ENCODE peak calls at places on chromosomes 13 and 19, in six cellular contexts. One of them, this sample, is unnamed.
A peak's percentile ranks its signal among the peaks of the same experiment; 100 is the strongest.

GRCh38 chr19:48719263-48720171 is at the start of gene MAMSTR:
- DNase-seq in fibroblast of lung: no peak
- DNase-seq in AG04450: no peak
- DNase-seq in keratinocyte: no peak
- DNase-seq in cardiac fibroblast: no peak
- DNase-seq in PC-9: no peak
- DNase-seq in this sample: no peak

GRCh38 chr19:35294328-35294727 is 2.4 kb downstream of the MAG start:
- DNase-seq in keratinocyte: no peak
- DNase-seq in AG04450: no peak
- DNase-seq in PC-9: no peak
- DNase-seq in cardiac fibroblast: peak; percentile 9
- DNase-seq in fibroblast of lung: no peak
- DNase-seq in this sample: no peak

GRCh38 chr13:90926459-90926858 is 421.0 kb upstream of the MIR17HG start:
- DNase-seq in PC-9: no peak
- DNase-seq in fibroblast of lung: peak; percentile 42
- DNase-seq in AG04450: no peak
- DNase-seq in cardiac fibroblast: no peak
- DNase-seq in keratinocyte: no peak
- DNase-seq in this sample: no peak

GRCh38 chr19:16023558-16023915 is 52.8 kb upstream of the TPM4 start:
- DNase-seq in PC-9: no peak
- DNase-seq in cardiac fibroblast: no peak
- DNase-seq in fibroblast of lung: no peak
- DNase-seq in keratinocyte: no peak
- DNase-seq in AG04450: no peak
- DNase-seq in this sample: no peak

GRCh38 chr13:79128158-79128557 is 277.9 kb downstream of the RBM26 start:
- DNase-seq in keratinocyte: peak; percentile 9
- DNase-seq in cardiac fibroblast: peak; percentile 74
- DNase-seq in fibroblast of lung: peak; percentile 74
- DNase-seq in AG04450: no peak
- DNase-seq in PC-9: peak; percentile 60
- DNase-seq in this sample: peak; percentile 10

GRCh38 chr19:44212865-44213346 is 574 bp downstream of the ZNF227 start:
- DNase-seq in PC-9: peak; percentile 30
- DNase-seq in AG04450: no peak
- DNase-seq in cardiac fibroblast: peak; percentile 46
- DNase-seq in keratinocyte: no peak
- DNase-seq in fibroblast of lung: peak; percentile 51
- DNase-seq in this sample: peak; percentile 3

GRCh38 chr13:110831437-110832204 is 83.2 kb downstream of the ANKRD10 start:
- DNase-seq in keratinocyte: no peak
- DNase-seq in cardiac fibroblast: no peak
- DNase-seq in fibroblast of lung: no peak
- DNase-seq in PC-9: no peak
- DNase-seq in AG04450: no peak
- DNase-seq in this sample: no peak

GRCh38 chr13:61765181-61765742 is 349.6 kb upstream of the PCDH20 start:
- DNase-seq in keratinocyte: no peak
- DNase-seq in PC-9: no peak
- DNase-seq in fibroblast of lung: no peak
- DNase-seq in cardiac fibroblast: no peak
- DNase-seq in AG04450: no peak
- DNase-seq in this sample: no peak

GRCh38 chr13:110006304-110006703 is 219.9 kb upstream of the IRS2 start:
- DNase-seq in keratinocyte: peak; percentile 46
- DNase-seq in cardiac fibroblast: peak; percentile 88
- DNase-seq in fibroblast of lung: peak; percentile 87
- DNase-seq in PC-9: peak; percentile 95
- DNase-seq in AG04450: no peak
- DNase-seq in this sample: peak; percentile 58

GRCh38 chr13:44620057-44620456 is 43.9 kb upstream of the TSC22D1 start:
- DNase-seq in PC-9: no peak
- DNase-seq in AG04450: no peak
- DNase-seq in fibroblast of lung: peak; percentile 69
- DNase-seq in keratinocyte: peak; percentile 4
- DNase-seq in cardiac fibroblast: peak; percentile 41
- DNase-seq in this sample: peak; percentile 68

GRCh38 chr19:40714519-40715299 is 2.0 kb downstream of the COQ8B start:
- DNase-seq in keratinocyte: peak; percentile 75
- DNase-seq in AG04450: peak; percentile 81
- DNase-seq in cardiac fibroblast: peak; percentile 91
- DNase-seq in fibroblast of lung: peak; percentile 90
- DNase-seq in PC-9: peak; percentile 82
- DNase-seq in this sample: peak; percentile 90
- TF ChIP-seq CTCF in keratinocyte: no peak
- TF ChIP-seq CTCF in AG04450: no peak
- TF ChIP-seq CTCF in cardiac fibroblast: no peak
- TF ChIP-seq CTCF in fibroblast of lung: no peak
- TF ChIP-seq CTCF in PC-9: no peak
- TF ChIP-seq CTCF in this sample: no peak

DNA sequence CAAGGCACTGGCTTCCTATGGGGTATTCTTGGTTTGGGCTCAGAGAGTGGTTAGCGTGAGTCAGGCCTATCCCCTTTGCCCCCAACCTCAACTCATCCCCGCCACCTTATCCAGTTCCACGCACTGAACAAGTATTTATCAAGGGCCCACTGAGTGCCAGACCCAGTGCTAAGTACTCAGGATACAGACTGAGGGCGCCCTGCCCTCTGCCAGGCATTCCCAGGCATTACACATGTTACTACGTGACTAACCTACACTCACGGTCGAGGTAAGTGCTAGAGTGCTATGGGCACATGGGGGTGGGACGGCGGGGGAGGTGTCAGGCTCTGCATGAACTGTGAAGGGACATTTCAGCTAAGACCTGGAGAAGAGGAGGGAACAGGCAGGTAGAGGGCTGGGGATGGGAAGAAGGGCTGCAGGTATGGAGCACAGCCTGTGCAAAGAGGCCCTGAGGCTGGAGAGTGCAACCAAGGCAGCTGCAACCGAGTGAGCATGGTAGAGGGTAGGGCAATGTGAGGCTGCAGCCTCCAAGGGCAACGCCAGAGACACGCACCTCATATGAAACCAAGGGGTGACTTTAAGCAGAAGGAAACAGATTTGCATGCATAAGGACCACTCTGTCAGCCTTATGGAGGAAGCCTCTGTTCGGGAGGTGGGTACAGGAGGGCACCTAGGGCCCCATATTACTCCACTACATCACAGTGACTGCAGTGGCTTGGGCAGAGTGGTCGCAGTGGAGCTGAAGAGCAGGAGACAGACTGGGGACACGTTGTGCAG is 22.5 kb downstream of the DHRS12 start:
- DNase-seq in PC-9: no peak
- DNase-seq in AG04450: no peak
- DNase-seq in keratinocyte: no peak
- DNase-seq in fibroblast of lung: peak; percentile 31
- DNase-seq in cardiac fibroblast: peak; percentile 46
- DNase-seq in this sample: no peak
- TF ChIP-seq CTCF in PC-9: peak; percentile 54
- TF ChIP-seq CTCF in AG04450: peak; percentile 39
- TF ChIP-seq CTCF in keratinocyte: peak; percentile 89
- TF ChIP-seq CTCF in fibroblast of lung: no peak
- TF ChIP-seq CTCF in cardiac fibroblast: peak; percentile 31
- TF ChIP-seq CTCF in this sample: peak; percentile 69

GRCh38 chr19:51798127-51798526 is 3.2 kb downstream of the FPR3 start:
- DNase-seq in PC-9: no peak
- DNase-seq in cardiac fibroblast: no peak
- DNase-seq in fibroblast of lung: no peak
- DNase-seq in AG04450: no peak
- DNase-seq in keratinocyte: no peak
- DNase-seq in this sample: no peak

GRCh38 chr19:51799998-51800848 is 5.3 kb downstream of the FPR3 start:
- DNase-seq in PC-9: no peak
- DNase-seq in fibroblast of lung: peak; percentile 68
- DNase-seq in AG04450: no peak
- DNase-seq in cardiac fibroblast: peak; percentile 75
- DNase-seq in keratinocyte: no peak
- DNase-seq in this sample: no peak

GRCh38 chr19:51800849-51801244 is 5.9 kb downstream of the FPR3 start:
- DNase-seq in keratinocyte: no peak
- DNase-seq in AG04450: no peak
- DNase-seq in fibroblast of lung: no peak
- DNase-seq in cardiac fibroblast: no peak
- DNase-seq in PC-9: no peak
- DNase-seq in this sample: no peak

GRCh38 chr19:51798958-51799310 is 4.0 kb downstream of the FPR3 start:
- DNase-seq in PC-9: no peak
- DNase-seq in keratinocyte: no peak
- DNase-seq in AG04450: no peak
- DNase-seq in cardiac fibroblast: no peak
- DNase-seq in fibroblast of lung: no peak
- DNase-seq in this sample: no peak

GRCh38 chr19:51799311-51799997 is 4.5 kb downstream of the FPR3 start:
- DNase-seq in keratinocyte: no peak
- DNase-seq in cardiac fibroblast: peak; percentile 98
- DNase-seq in AG04450: peak; percentile 76
- DNase-seq in fibroblast of lung: peak; percentile 97
- DNase-seq in PC-9: peak; percentile 60
- DNase-seq in this sample: peak; percentile 99
- TF ChIP-seq CTCF in keratinocyte: no peak
- TF ChIP-seq CTCF in cardiac fibroblast: no peak
- TF ChIP-seq CTCF in AG04450: no peak
- TF ChIP-seq CTCF in fibroblast of lung: no peak
- TF ChIP-seq CTCF in PC-9: no peak
- TF ChIP-seq CTCF in this sample: peak; percentile 53

GRCh38 chr13:40152904-40153303 is 497.4 kb downstream of the COG6 start:
- DNase-seq in AG04450: no peak
- DNase-seq in cardiac fibroblast: no peak
- DNase-seq in PC-9: no peak
- DNase-seq in fibroblast of lung: no peak
- DNase-seq in keratinocyte: no peak
- DNase-seq in this sample: no peak

GRCh38 chr13:40153516-40153915 is 498.1 kb downstream of the COG6 start:
- DNase-seq in keratinocyte: no peak
- DNase-seq in PC-9: no peak
- DNase-seq in fibroblast of lung: no peak
- DNase-seq in cardiac fibroblast: no peak
- DNase-seq in AG04450: no peak
- DNase-seq in this sample: no peak

GRCh38 chr13:40149611-40150283 is 494.3 kb downstream of the COG6 start:
- DNase-seq in fibroblast of lung: peak; percentile 91
- DNase-seq in AG04450: peak; percentile 21
- DNase-seq in PC-9: no peak
- DNase-seq in keratinocyte: no peak
- DNase-seq in cardiac fibroblast: peak; percentile 91
- DNase-seq in this sample: peak; percentile 57

GRCh38 chr13:40155176-40155575 is 499.7 kb downstream of the COG6 start:
- DNase-seq in cardiac fibroblast: no peak
- DNase-seq in keratinocyte: no peak
- DNase-seq in fibroblast of lung: no peak
- DNase-seq in AG04450: no peak
- DNase-seq in PC-9: no peak
- DNase-seq in this sample: no peak

DNA sequence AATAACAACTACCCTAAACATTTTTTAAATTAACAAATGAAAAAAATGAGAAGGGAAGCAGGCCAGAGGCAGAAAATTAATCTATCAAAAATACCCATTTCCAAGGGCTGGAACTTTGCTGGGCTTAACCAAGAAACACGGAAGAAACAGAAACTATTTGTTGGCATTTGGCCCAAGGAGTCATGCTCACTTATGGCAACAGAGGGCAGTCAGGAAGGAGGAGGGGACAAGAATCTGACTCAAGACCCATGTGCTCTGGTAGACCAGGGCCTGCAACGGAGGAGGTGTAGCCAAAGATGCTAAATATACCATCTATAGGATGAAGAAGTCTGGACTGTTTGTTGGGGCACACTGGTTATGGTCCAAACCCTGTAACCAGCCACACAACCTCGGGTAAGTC is 496.7 kb downstream of the COG6 start:
- DNase-seq in AG04450: peak; percentile 13
- DNase-seq in PC-9: no peak
- DNase-seq in fibroblast of lung: peak; percentile 83
- DNase-seq in cardiac fibroblast: peak; percentile 97
- DNase-seq in keratinocyte: no peak
- DNase-seq in this sample: peak; percentile 54
- TF ChIP-seq CTCF in AG04450: no peak
- TF ChIP-seq CTCF in PC-9: no peak
- TF ChIP-seq CTCF in fibroblast of lung: no peak
- TF ChIP-seq CTCF in cardiac fibroblast: peak; percentile 20
- TF ChIP-seq CTCF in keratinocyte: peak; percentile 26
- TF ChIP-seq CTCF in this sample: no peak